ENCODE peak calls at places on chromosomes 13 and 19, in five cellular contexts. E is GM10248, Y is body of pancreas, S is A673, A is BE2C. G is an unnamed sample.

GRCh38 chr19:10699650-10700335 is 1.4 kb upstream of the QTRT1 start:
- DNase-seq in A (peak), Y (peak), E (peak), S (peak), G (no peak)

GRCh38 chr13:73417012-73417615 is 358.3 kb downstream of the KLF5 start:
- DNase-seq in A (no peak), S (peak), Y (peak), E (peak), G (no peak)

GRCh38 chr13:26025196-26025595 is 26.6 kb downstream of the SHISA2 start:
- DNase-seq in Y (no peak), A (no peak), E (no peak), S (no peak), G (no peak)

GRCh38 chr13:51832471-51833152 is 12.4 kb downstream of the TMEM272 start:
- DNase-seq in A (peak), Y (no peak), S (peak), E (peak), G (no peak)

GRCh38 chr13:107847406-107847805 is 367.9 kb downstream of the LIG4 start:
- DNase-seq in E (no peak), S (no peak), Y (no peak), A (peak), G (no peak)

GRCh38 chr13:64817721-64818120 is 2412.4 kb downstream of the PCDH9 start:
- DNase-seq in E (no peak), A (no peak), S (no peak), Y (no peak), G (no peak)

GRCh38 chr13:37365496-37365895 is 233.1 kb downstream of the POSTN start:
- DNase-seq in Y (no peak), A (no peak), S (no peak), E (no peak), G (no peak)

GRCh38 chr19:21850636-21851255 is 14.8 kb upstream of the ZNF43 start:
- DNase-seq in E (no peak), S (no peak), A (no peak), Y (no peak), G (no peak)

GRCh38 chr19:51529301-51529700 is 2.2 kb downstream of the SIGLEC6 start:
- DNase-seq in A (no peak), S (no peak), E (no peak), Y (no peak), G (no peak)

GRCh38 chr13:41694902-41695301 is 237.6 kb downstream of the RGCC start:
- DNase-seq in E (peak), S (peak), A (no peak), Y (peak), G (no peak)

GRCh38 chr19:18386543-18387251 is 739 bp downstream of the GDF15 start:
- DNase-seq in Y (no peak), S (peak), A (no peak), E (no peak), G (no peak)

GRCh38 chr13:66635526-66635925 is 594.6 kb downstream of the PCDH9 start:
- DNase-seq in E (no peak), Y (no peak), S (no peak), A (no peak), G (no peak)

GRCh38 chr19:16655727-16656126 is 4.2 kb downstream of the SMIM7 start:
- DNase-seq in E (no peak), S (no peak), A (no peak), Y (no peak), G (no peak)

GRCh38 chr13:76223999-76224398 is 587.9 kb downstream of the LMO7 start:
- DNase-seq in S (no peak), E (no peak), A (no peak), Y (no peak), G (no peak)

GRCh38 chr13:73922728-73923393 is 211.3 kb downstream of the KLF12 start:
- DNase-seq in A (peak), S (no peak), Y (no peak), E (no peak), G (no peak)

GRCh38 chr13:78401833-78402232 is 201.5 kb downstream of the POU4F1 start:
- DNase-seq in E (no peak), A (no peak), S (no peak), Y (no peak), G (no peak)

GRCh38 chr19:15371786-15372380 is 7.7 kb downstream of the AKAP8 start:
- DNase-seq in S (no peak), E (no peak), Y (no peak), A (no peak), G (no peak)

GRCh38 chr19:9018163-9018875 is 8.1 kb upstream of the MUC16 start:
- DNase-seq in E (no peak), Y (no peak), A (no peak), S (no peak), G (no peak)

GRCh38 chr19:57016491-57016890 is 103.3 kb upstream of the USP29 start:
- DNase-seq in A (no peak), S (no peak), E (no peak), Y (no peak), G (no peak)

GRCh38 chr19:45442927-45443461 is 19.3 kb upstream of the ERCC1 start:
- DNase-seq in A (peak), S (peak), Y (peak), E (no peak), G (no peak)

GRCh38 chr13:23427342-23428182 is 5.9 kb downstream of the SACS start:
- DNase-seq in A (no peak), E (no peak), Y (peak), S (no peak), G (no peak)

GRCh38 chr13:22061371-22061805 is 390.5 kb downstream of the FGF9 start:
- DNase-seq in Y (no peak), S (no peak), E (peak), A (no peak), G (no peak)

GRCh38 chr13:38537026-38537425 is 149.9 kb upstream of the FREM2 start:
- DNase-seq in E (no peak), A (no peak), Y (no peak), S (no peak), G (no peak)

GRCh38 chr13:26475176-26476110 is 82.0 kb upstream of the WASF3 start:
- DNase-seq in E (no peak), Y (no peak), S (no peak), A (no peak), G (no peak)

GRCh38 chr19:38361633-38362075 is 12.7 kb upstream of the PSMD8 start:
- DNase-seq in S (peak), Y (peak), A (peak), E (peak), G (peak)
- TF ChIP-seq CTCF in S (no peak), Y (peak), A (no peak), E (no peak), G (peak)

GRCh38 chr13:29774830-29775229 is 75.6 kb downstream of the UBL3 start:
- DNase-seq in A (no peak), Y (no peak), E (no peak), S (no peak), G (no peak)

GRCh38 chr13:29767006-29767405 is 83.4 kb downstream of the UBL3 start:
- DNase-seq in A (no peak), E (no peak), S (no peak), Y (no peak), G (no peak)

DNA sequence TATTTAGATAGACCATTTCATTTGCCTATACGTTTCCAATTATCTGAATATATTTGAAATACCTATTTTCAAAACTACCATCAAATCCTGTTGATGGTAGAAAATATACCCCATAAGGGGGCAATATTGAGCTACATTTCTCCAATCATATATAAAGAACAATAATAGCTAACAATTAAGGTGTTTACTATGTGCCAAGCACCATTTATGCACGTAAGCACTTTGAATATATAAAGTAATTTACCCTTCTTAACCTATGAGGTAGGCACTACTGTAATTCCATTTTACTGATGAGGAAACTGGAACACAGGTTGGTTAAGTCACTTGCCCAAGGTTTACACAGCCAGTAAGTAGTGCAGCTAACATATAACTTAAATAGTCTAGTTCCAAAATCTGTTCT is 79.2 kb downstream of the UBL3 start:
- DNase-seq in A (no peak), E (no peak), Y (no peak), S (peak), G (no peak)
- TF ChIP-seq CTCF in A (peak), E (peak), Y (peak), S (peak), G (peak)

GRCh38 chr19:6737873-6738725 is 719 bp upstream of the GPR108 start:
- DNase-seq in S (peak), A (peak), Y (peak), E (peak), G (peak)

GRCh38 chr19:6739884-6740588 is 556 bp downstream of the TRIP10 start:
- DNase-seq in E (no peak), Y (no peak), S (no peak), A (no peak), G (no peak)

GRCh38 chr19:6739390-6739883 is at the start of gene TRIP10:
- DNase-seq in S (peak), Y (peak), E (peak), A (peak), G (peak)

GRCh38 chr19:6737284-6737872 is at the start of gene GPR108:
- DNase-seq in S (peak), E (peak), A (peak), Y (peak), G (peak)

GRCh38 chr19:6738726-6739389 is 622 bp upstream of the TRIP10 start:
- DNase-seq in A (no peak), E (no peak), S (peak), Y (peak), G (no peak)
- TF ChIP-seq CTCF in A (no peak), E (no peak), S (no peak), Y (no peak), G (peak)

DNA sequence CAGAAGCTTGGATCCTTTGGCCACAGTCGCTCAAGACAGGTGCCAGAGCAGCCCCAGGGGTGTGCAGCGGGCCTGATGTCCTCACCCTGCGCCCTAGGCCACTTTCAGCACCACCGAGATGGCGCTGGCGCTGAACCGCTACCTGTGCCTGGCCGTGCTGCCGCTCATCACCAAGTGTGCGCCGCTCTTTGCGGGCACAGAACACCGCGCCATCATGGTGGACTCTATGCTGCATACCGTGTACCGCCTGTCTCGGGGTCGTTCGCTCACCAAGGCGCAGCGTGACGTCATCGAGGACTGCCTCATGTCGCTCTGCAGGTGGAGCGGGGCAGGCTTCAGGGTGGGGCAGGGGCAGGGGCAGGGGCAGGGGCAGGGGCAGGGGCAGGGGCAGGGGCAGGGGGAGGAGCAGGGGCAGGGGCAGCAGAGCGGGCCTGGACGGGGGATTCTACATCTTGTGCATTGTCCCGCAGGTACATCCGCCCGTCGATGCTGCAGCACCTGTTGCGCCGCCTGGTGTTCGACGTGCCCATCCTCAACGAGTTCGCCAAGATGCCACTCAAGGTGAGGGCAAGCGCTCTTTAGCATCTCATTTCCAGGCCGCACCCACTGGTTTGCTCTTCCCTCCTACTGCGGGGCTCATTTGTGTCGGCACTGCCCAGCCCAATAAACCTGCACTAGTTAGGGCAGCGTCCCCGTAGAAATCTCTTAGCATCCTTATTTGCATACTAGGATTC is 69.1 kb downstream of the RYR1 start:
- DNase-seq in E (no peak), Y (no peak), A (no peak), S (no peak), G (no peak)
- TF ChIP-seq CTCF in E (no peak), Y (no peak), A (no peak), S (peak), G (no peak)

GRCh38 chr19:40603719-40604646 is 2.8 kb downstream of the LTBP4 start:
- DNase-seq in S (peak), Y (peak), A (peak), E (peak), G (peak)

GRCh38 chr19:40601061-40601973 is at the start of gene LTBP4:
- DNase-seq in Y (no peak), E (no peak), S (peak), A (peak), G (no peak)

GRCh38 chr19:40604647-40605200 is 3.6 kb downstream of the LTBP4 start:
- DNase-seq in S (no peak), A (no peak), E (no peak), Y (no peak), G (no peak)

GRCh38 chr19:40605201-40605971 is 4.2 kb downstream of the LTBP4 start:
- DNase-seq in Y (peak), A (peak), E (peak), S (peak), G (no peak)

GRCh38 chr19:40603071-40603718 is 2.0 kb downstream of the LTBP4 start:
- DNase-seq in E (no peak), S (peak), A (no peak), Y (no peak), G (no peak)
- TF ChIP-seq CTCF in E (no peak), S (no peak), A (no peak), Y (no peak), G (no peak)

DNA sequence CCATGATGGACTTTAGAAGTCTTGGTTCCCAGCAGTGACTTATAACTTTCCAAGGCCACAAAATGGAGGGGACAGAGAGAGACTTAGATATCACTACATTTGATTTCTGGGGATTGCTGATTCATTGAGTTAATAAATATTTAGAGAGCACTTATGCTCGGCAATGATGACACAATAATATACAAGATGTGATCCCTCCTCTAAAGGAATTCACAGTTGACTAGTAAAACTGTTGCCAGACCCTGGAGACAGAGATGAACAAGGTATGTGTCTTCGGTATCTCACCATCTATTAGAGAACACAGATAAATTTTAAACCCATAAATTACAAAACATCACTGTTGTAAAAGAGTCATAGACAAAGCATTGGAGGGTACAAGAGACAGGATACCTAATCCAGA is 437.5 kb downstream of the FOXO1 start:
- DNase-seq in E (no peak), Y (no peak), A (no peak), S (no peak), G (no peak)
- TF ChIP-seq CTCF in E (no peak), Y (no peak), A (no peak), S (no peak), G (no peak)

G was measured in progenitor cell of endocrine pancreas.